ENCODE peak calls at places on chromosome 6, in ten cellular contexts. One of them, this sample, is unnamed.

GRCh38 chr6:35592178-35592577 is 79.5 kb upstream of the TULP1 start:
- DNase-seq in NCI-H1694 treated with DMSO at 0.1 percent for 48 hours: no peak
- DNase-seq in uterus: no peak
- DNase-seq in B cell: no peak
- DNase-seq in cardiac fibroblast: no peak
- DNase-seq in AML-193: no peak
- DNase-seq in dermis microvascular lymphatic vessel endothelial cell: no peak
- DNase-seq in T-helper 1 cell: no peak
- DNase-seq in neuronal stem cell: no peak
- DNase-seq in activated naive CD4-positive, alpha-beta T cell: no peak
- DNase-seq in this sample: no peak

GRCh38 chr6:108174371-108175175 is 8.8 kb downstream of the NR2E1 start:
- DNase-seq in NCI-H1694 treated with DMSO at 0.1 percent for 48 hours: no peak
- DNase-seq in uterus: no peak
- DNase-seq in B cell: peak
- DNase-seq in cardiac fibroblast: peak
- DNase-seq in AML-193: no peak
- DNase-seq in dermis microvascular lymphatic vessel endothelial cell: no peak
- DNase-seq in T-helper 1 cell: no peak
- DNase-seq in neuronal stem cell: peak
- DNase-seq in activated naive CD4-positive, alpha-beta T cell: no peak
- DNase-seq in this sample: no peak

GRCh38 chr6:89888871-89889270 is 5.4 kb upstream of the GJA10 start:
- DNase-seq in NCI-H1694 treated with DMSO at 0.1 percent for 48 hours: no peak
- DNase-seq in uterus: no peak
- DNase-seq in B cell: no peak
- DNase-seq in cardiac fibroblast: no peak
- DNase-seq in AML-193: no peak
- DNase-seq in dermis microvascular lymphatic vessel endothelial cell: no peak
- DNase-seq in T-helper 1 cell: no peak
- DNase-seq in neuronal stem cell: no peak
- DNase-seq in activated naive CD4-positive, alpha-beta T cell: no peak
- DNase-seq in this sample: no peak

GRCh38 chr6:17666646-17667045 is 40.1 kb downstream of the NUP153 start:
- DNase-seq in NCI-H1694 treated with DMSO at 0.1 percent for 48 hours: no peak
- DNase-seq in uterus: no peak
- DNase-seq in B cell: no peak
- DNase-seq in cardiac fibroblast: no peak
- DNase-seq in AML-193: no peak
- DNase-seq in dermis microvascular lymphatic vessel endothelial cell: no peak
- DNase-seq in T-helper 1 cell: no peak
- DNase-seq in neuronal stem cell: no peak
- DNase-seq in activated naive CD4-positive, alpha-beta T cell: no peak
- DNase-seq in this sample: no peak

GRCh38 chr6:45432944-45433343 is 55.2 kb upstream of the SUPT3H start:
- DNase-seq in NCI-H1694 treated with DMSO at 0.1 percent for 48 hours: no peak
- DNase-seq in uterus: no peak
- DNase-seq in B cell: no peak
- DNase-seq in cardiac fibroblast: peak
- DNase-seq in AML-193: no peak
- DNase-seq in dermis microvascular lymphatic vessel endothelial cell: peak
- DNase-seq in T-helper 1 cell: no peak
- DNase-seq in neuronal stem cell: no peak
- DNase-seq in activated naive CD4-positive, alpha-beta T cell: no peak
- DNase-seq in this sample: no peak

GRCh38 chr6:4130357-4130987 is 4.9 kb downstream of the ECI2 start:
- DNase-seq in NCI-H1694 treated with DMSO at 0.1 percent for 48 hours: no peak
- DNase-seq in uterus: no peak
- DNase-seq in B cell: no peak
- DNase-seq in cardiac fibroblast: no peak
- DNase-seq in AML-193: no peak
- DNase-seq in dermis microvascular lymphatic vessel endothelial cell: no peak
- DNase-seq in T-helper 1 cell: no peak
- DNase-seq in neuronal stem cell: no peak
- DNase-seq in activated naive CD4-positive, alpha-beta T cell: no peak
- DNase-seq in this sample: no peak

GRCh38 chr6:91031581-91031980 is 444.7 kb upstream of the MAP3K7 start:
- DNase-seq in NCI-H1694 treated with DMSO at 0.1 percent for 48 hours: no peak
- DNase-seq in uterus: no peak
- DNase-seq in B cell: no peak
- DNase-seq in cardiac fibroblast: no peak
- DNase-seq in AML-193: no peak
- DNase-seq in dermis microvascular lymphatic vessel endothelial cell: no peak
- DNase-seq in T-helper 1 cell: no peak
- DNase-seq in neuronal stem cell: no peak
- DNase-seq in activated naive CD4-positive, alpha-beta T cell: no peak
- DNase-seq in this sample: no peak

GRCh38 chr6:40195751-40196518 is 261.7 kb upstream of the MOCS1 start:
- DNase-seq in NCI-H1694 treated with DMSO at 0.1 percent for 48 hours: no peak
- DNase-seq in uterus: no peak
- DNase-seq in B cell: no peak
- DNase-seq in cardiac fibroblast: no peak
- DNase-seq in AML-193: no peak
- DNase-seq in dermis microvascular lymphatic vessel endothelial cell: no peak
- DNase-seq in T-helper 1 cell: no peak
- DNase-seq in neuronal stem cell: no peak
- DNase-seq in activated naive CD4-positive, alpha-beta T cell: no peak
- DNase-seq in this sample: no peak

GRCh38 chr6:82017316-82017715 is 230.2 kb downstream of the IBTK start:
- DNase-seq in NCI-H1694 treated with DMSO at 0.1 percent for 48 hours: peak
- DNase-seq in uterus: peak
- DNase-seq in B cell: no peak
- DNase-seq in cardiac fibroblast: peak
- DNase-seq in AML-193: no peak
- DNase-seq in dermis microvascular lymphatic vessel endothelial cell: no peak
- DNase-seq in T-helper 1 cell: no peak
- DNase-seq in neuronal stem cell: peak
- DNase-seq in activated naive CD4-positive, alpha-beta T cell: no peak
- DNase-seq in this sample: peak

GRCh38 chr6:53544050-53544499 is 826 bp downstream of the GCLC start:
- DNase-seq in NCI-H1694 treated with DMSO at 0.1 percent for 48 hours: no peak
- DNase-seq in uterus: no peak
- DNase-seq in B cell: no peak
- DNase-seq in cardiac fibroblast: peak
- DNase-seq in AML-193: no peak
- DNase-seq in dermis microvascular lymphatic vessel endothelial cell: no peak
- DNase-seq in T-helper 1 cell: no peak
- DNase-seq in neuronal stem cell: peak
- DNase-seq in activated naive CD4-positive, alpha-beta T cell: no peak
- DNase-seq in this sample: no peak

GRCh38 chr6:13908955-13909381 is 15.8 kb upstream of the RNF182 start:
- DNase-seq in NCI-H1694 treated with DMSO at 0.1 percent for 48 hours: peak
- DNase-seq in uterus: peak
- DNase-seq in B cell: peak
- DNase-seq in cardiac fibroblast: peak
- DNase-seq in AML-193: peak
- DNase-seq in dermis microvascular lymphatic vessel endothelial cell: peak
- DNase-seq in T-helper 1 cell: no peak
- DNase-seq in neuronal stem cell: peak
- DNase-seq in activated naive CD4-positive, alpha-beta T cell: no peak
- DNase-seq in this sample: no peak

GRCh38 chr6:15341311-15341710 is 95.4 kb downstream of the JARID2 start:
- DNase-seq in NCI-H1694 treated with DMSO at 0.1 percent for 48 hours: no peak
- DNase-seq in uterus: no peak
- DNase-seq in B cell: no peak
- DNase-seq in cardiac fibroblast: no peak
- DNase-seq in AML-193: no peak
- DNase-seq in dermis microvascular lymphatic vessel endothelial cell: no peak
- DNase-seq in T-helper 1 cell: no peak
- DNase-seq in neuronal stem cell: no peak
- DNase-seq in activated naive CD4-positive, alpha-beta T cell: no peak
- DNase-seq in this sample: no peak

GRCh38 chr6:1062786-1063545 is 248.9 kb upstream of the FOXQ1 start:
- DNase-seq in NCI-H1694 treated with DMSO at 0.1 percent for 48 hours: no peak
- DNase-seq in uterus: no peak
- DNase-seq in B cell: no peak
- DNase-seq in cardiac fibroblast: no peak
- DNase-seq in AML-193: no peak
- DNase-seq in dermis microvascular lymphatic vessel endothelial cell: no peak
- DNase-seq in T-helper 1 cell: no peak
- DNase-seq in neuronal stem cell: no peak
- DNase-seq in activated naive CD4-positive, alpha-beta T cell: no peak
- DNase-seq in this sample: no peak

GRCh38 chr6:82840571-82840970 is 225.1 kb downstream of the UBE3D start:
- DNase-seq in NCI-H1694 treated with DMSO at 0.1 percent for 48 hours: no peak
- DNase-seq in uterus: no peak
- DNase-seq in B cell: no peak
- DNase-seq in cardiac fibroblast: no peak
- DNase-seq in AML-193: no peak
- DNase-seq in dermis microvascular lymphatic vessel endothelial cell: no peak
- DNase-seq in T-helper 1 cell: no peak
- DNase-seq in neuronal stem cell: no peak
- DNase-seq in activated naive CD4-positive, alpha-beta T cell: no peak
- DNase-seq in this sample: no peak

GRCh38 chr6:138465007-138465645 is 34.2 kb downstream of the NHSL1 start:
- DNase-seq in NCI-H1694 treated with DMSO at 0.1 percent for 48 hours: no peak
- DNase-seq in uterus: no peak
- DNase-seq in B cell: no peak
- DNase-seq in cardiac fibroblast: peak
- DNase-seq in AML-193: no peak
- DNase-seq in dermis microvascular lymphatic vessel endothelial cell: no peak
- DNase-seq in T-helper 1 cell: no peak
- DNase-seq in neuronal stem cell: no peak
- DNase-seq in activated naive CD4-positive, alpha-beta T cell: no peak
- DNase-seq in this sample: peak

GRCh38 chr6:91081452-91082067 is 494.7 kb upstream of the MAP3K7 start:
- DNase-seq in NCI-H1694 treated with DMSO at 0.1 percent for 48 hours: peak
- DNase-seq in uterus: no peak
- DNase-seq in B cell: no peak
- DNase-seq in cardiac fibroblast: peak
- DNase-seq in AML-193: peak
- DNase-seq in dermis microvascular lymphatic vessel endothelial cell: peak
- DNase-seq in T-helper 1 cell: no peak
- DNase-seq in neuronal stem cell: peak
- DNase-seq in activated naive CD4-positive, alpha-beta T cell: no peak
- DNase-seq in this sample: no peak

GRCh38 chr6:15380354-15380753 is 134.5 kb downstream of the JARID2 start:
- DNase-seq in NCI-H1694 treated with DMSO at 0.1 percent for 48 hours: no peak
- DNase-seq in uterus: no peak
- DNase-seq in B cell: no peak
- DNase-seq in cardiac fibroblast: no peak
- DNase-seq in AML-193: no peak
- DNase-seq in dermis microvascular lymphatic vessel endothelial cell: peak
- DNase-seq in T-helper 1 cell: no peak
- DNase-seq in neuronal stem cell: no peak
- DNase-seq in activated naive CD4-positive, alpha-beta T cell: no peak
- DNase-seq in this sample: no peak

GRCh38 chr6:142489722-142490610 is 188.2 kb downstream of the ADGRG6 start:
- DNase-seq in NCI-H1694 treated with DMSO at 0.1 percent for 48 hours: no peak
- DNase-seq in uterus: no peak
- DNase-seq in B cell: no peak
- DNase-seq in cardiac fibroblast: no peak
- DNase-seq in AML-193: no peak
- DNase-seq in dermis microvascular lymphatic vessel endothelial cell: no peak
- DNase-seq in T-helper 1 cell: no peak
- DNase-seq in neuronal stem cell: no peak
- DNase-seq in activated naive CD4-positive, alpha-beta T cell: no peak
- DNase-seq in this sample: no peak